ENCODE peak calls at places on chromosomes 3 and 15, in six cellular contexts. K is endothelial cell of umbilical vein; R is heart right ventricle; U is lung; Z is psoas muscle; Y is naive thymus-derived CD4-positive, alpha-beta T cell. A is an unnamed sample.

GRCh38 chr15:78364233-78364632 is 24.1 kb downstream of the CRABP1 start:
- DNase-seq in K (no peak), R (peak; percentile 23), U (no peak), Z (no peak), Y (no peak), A (no peak)

GRCh38 chr3:182925330-182925943 is 54.9 kb downstream of the DCUN1D1 start:
- DNase-seq in K (no peak), R (peak; percentile 24), U (no peak), Z (peak; percentile 40), Y (no peak), A (peak; percentile 42)

GRCh38 chr3:119580148-119580760 is 962 bp downstream of the ADPRH start:
- DNase-seq in K (no peak), R (no peak), U (peak; percentile 42), Z (peak; percentile 40), Y (no peak), A (no peak)

GRCh38 chr3:14467723-14468620 is 65.6 kb downstream of the SLC6A6 start:
- DNase-seq in K (peak; percentile 41), R (peak; percentile 40), U (no peak), Z (no peak), Y (peak; percentile 40), A (no peak)

GRCh38 chr3:131053021-131053420 is 26.3 kb downstream of the NEK11 start:
- DNase-seq in K (peak; percentile 11), R (no peak), U (no peak), Z (no peak), Y (no peak), A (no peak)

GRCh38 chr3:177201707-177202397 is 4.6 kb upstream of the TBL1XR1 start:
- DNase-seq in K (no peak), R (no peak), U (no peak), Z (no peak), Y (peak; percentile 74), A (no peak)

GRCh38 chr3:15064299-15064834 is 748 bp downstream of the MRPS25 start:
- DNase-seq in K (peak; percentile 61), R (no peak), U (no peak), Z (no peak), Y (peak; percentile 13), A (no peak)

GRCh38 chr3:23431759-23432158 is 228.6 kb downstream of the UBE2E2 start:
- DNase-seq in K (no peak), R (no peak), U (no peak), Z (no peak), Y (no peak), A (no peak)

GRCh38 chr3:164498917-164499316 is 579.4 kb downstream of the SI start:
- DNase-seq in K (no peak), R (no peak), U (no peak), Z (no peak), Y (no peak), A (no peak)

GRCh38 chr3:108342829-108343478 is 46.6 kb downstream of the HHLA2 start:
- DNase-seq in K (peak; percentile 70), R (no peak), U (no peak), Z (no peak), Y (no peak), A (no peak)

GRCh38 chr3:144104679-144105078 is 133.1 kb downstream of the DIPK2A start:
- DNase-seq in K (no peak), R (no peak), U (no peak), Z (no peak), Y (no peak), A (no peak)

GRCh38 chr15:31605467-31605931 is 278.9 kb downstream of the KLF13 start:
- DNase-seq in K (no peak), R (no peak), U (no peak), Z (no peak), Y (no peak), A (peak; percentile 9)

DNA sequence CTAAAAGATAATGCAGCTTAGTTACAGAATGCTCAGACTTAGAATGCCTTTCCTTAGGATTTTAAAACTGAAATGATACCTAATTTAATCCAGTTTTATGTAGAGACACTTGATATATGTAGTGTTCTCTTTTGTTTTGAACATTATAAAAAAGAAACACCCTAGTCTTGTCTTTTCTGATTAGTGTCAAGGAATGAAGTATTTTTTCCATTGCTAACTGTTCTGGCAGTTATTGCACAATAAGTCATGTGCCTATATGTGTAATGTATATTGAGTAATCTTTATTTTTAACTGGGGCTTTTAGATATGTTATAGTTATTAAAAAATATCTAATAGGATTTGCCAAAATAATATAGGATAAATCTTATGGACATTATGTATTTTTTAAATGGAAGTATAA is 4.5 kb downstream of the ARL8B start:
- DNase-seq in K (no peak), R (no peak), U (no peak), Z (no peak), Y (no peak), A (no peak)
- H3K4me3 ChIP-seq in K (no peak overlapping the region), R (no peak overlapping the region), U (no peak overlapping the region), Z (no peak overlapping the region), Y (no peak overlapping the region), A (no peak overlapping the region)

DNA sequence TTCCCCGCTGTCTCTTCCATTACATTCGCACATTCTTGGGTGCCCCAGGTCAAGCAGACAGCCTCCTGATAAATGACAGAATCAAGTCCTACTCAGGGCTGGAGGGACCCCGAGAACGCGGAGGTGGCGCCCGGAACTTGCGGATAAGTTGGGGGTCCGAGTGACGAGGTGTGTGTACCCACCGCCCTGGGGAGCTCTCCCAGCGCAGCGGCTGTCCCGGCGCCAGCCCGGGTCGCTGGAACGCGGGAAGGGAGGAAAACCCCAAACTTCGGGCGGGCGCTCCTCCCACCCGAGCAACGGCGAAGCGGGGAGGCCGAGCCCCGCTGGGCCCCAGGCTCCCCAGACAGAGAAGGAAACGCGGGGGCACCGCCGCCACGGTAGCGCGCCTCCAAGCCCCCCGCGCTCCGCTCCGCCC is 550 bp downstream of the CLN6 start:
- DNase-seq in K (no peak), R (no peak), U (no peak), Z (no peak), Y (no peak), A (no peak)
- H3K4me1 ChIP-seq in K (peaks cover 15% of the 10 kb centered on the region), R (peaks cover 17% of the 10 kb centered on the region), U (peaks cover 5% of the 10 kb centered on the region), Z (peaks cover 19% of the 10 kb centered on the region), Y (peaks cover 17% of the 10 kb centered on the region), A (no peaks in the 10 kb centered on the region)

DNA sequence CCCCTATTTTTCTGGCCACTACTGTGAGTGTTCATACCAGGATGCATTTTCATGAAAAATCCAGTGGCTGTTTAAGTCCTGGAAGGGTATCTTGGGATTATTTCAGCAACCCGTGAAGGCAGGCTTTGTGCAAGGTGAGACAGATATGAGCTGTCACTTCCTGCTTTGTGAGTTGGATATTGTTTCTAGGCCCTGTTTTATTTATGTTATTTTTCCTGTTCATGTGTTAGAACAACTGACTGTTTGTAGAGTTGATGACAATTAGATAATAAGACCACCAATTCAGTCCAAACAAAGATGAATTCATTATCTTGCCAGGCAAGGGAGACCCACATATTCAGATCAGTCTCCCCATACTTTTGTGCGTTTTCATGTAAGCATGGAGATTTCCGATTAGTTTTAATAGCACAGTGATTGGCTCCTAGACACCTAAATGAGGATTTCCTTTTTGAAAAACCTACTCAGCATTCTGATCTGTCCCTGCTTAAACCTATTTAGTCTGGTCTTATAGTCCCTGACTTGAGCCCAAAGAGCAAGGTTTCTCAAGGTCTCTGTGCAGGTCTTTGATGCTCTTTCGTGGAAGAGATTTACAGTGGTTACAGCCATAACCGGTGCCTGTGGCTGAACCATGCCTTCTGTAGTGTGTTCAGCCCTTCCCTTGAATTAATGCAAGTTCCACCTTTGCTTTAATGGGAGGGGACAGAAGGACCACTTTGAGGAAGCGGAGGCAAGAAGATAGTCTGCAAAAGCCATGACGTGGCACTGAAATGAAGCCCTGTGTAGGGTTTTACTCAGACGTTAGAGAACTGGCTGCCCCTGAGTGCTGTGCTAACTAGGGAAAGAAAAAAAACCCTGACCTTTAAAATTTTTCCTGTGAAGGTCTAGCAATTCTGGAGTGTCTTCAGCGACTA is 42.8 kb downstream of the ZBTB38 start:
- DNase-seq in K (peak; percentile 79), R (no peak), U (no peak), Z (no peak), Y (peak; percentile 18), A (no peak)
- H3K4me3 ChIP-seq in K (no peak overlapping the region), R (no peak overlapping the region), U (no peak overlapping the region), Z (peak overlapping the region; percentile 64), Y (peak overlapping the region; percentile 26), A (peak overlapping the region; percentile 8)

GRCh38 chr3:50603261-50604109 is 8.1 kb downstream of the CISH start:
- DNase-seq in K (no peak), R (peak; percentile 4), U (no peak), Z (no peak), Y (no peak), A (peak; percentile 18)
- H3K4me1 ChIP-seq in K (peaks cover 10% of the 10 kb centered on the region), R (peaks cover 96% of the 10 kb centered on the region), U (peaks cover 15% of the 10 kb centered on the region), Z (peaks cover 82% of the 10 kb centered on the region), Y (peaks cover 91% of the 10 kb centered on the region), A (peaks cover 24% of the 10 kb centered on the region)

GRCh38 chr3:179174898-179175297 is 26.7 kb downstream of the PIK3CA start:
- DNase-seq in K (peak; percentile 26), R (no peak), U (no peak), Z (no peak), Y (no peak), A (no peak)

GRCh38 chr3:179172546-179172945 is 24.4 kb downstream of the PIK3CA start:
- DNase-seq in K (no peak), R (no peak), U (no peak), Z (no peak), Y (no peak), A (no peak)

GRCh38 chr3:179177611-179178010 is 29.5 kb downstream of the PIK3CA start:
- DNase-seq in K (no peak), R (no peak), U (no peak), Z (no peak), Y (no peak), A (no peak)

GRCh38 chr3:179174316-179174715 is 26.2 kb downstream of the PIK3CA start:
- DNase-seq in K (no peak), R (no peak), U (no peak), Z (no peak), Y (no peak), A (no peak)

GRCh38 chr3:179175358-179175757 is 27.2 kb downstream of the PIK3CA start:
- DNase-seq in K (no peak), R (no peak), U (no peak), Z (no peak), Y (no peak), A (no peak)
- H3K4me3 ChIP-seq in K (no peak overlapping the region), R (no peak overlapping the region), U (no peak overlapping the region), Z (no peak overlapping the region), Y (no peak overlapping the region), A (no peak overlapping the region)

DNA sequence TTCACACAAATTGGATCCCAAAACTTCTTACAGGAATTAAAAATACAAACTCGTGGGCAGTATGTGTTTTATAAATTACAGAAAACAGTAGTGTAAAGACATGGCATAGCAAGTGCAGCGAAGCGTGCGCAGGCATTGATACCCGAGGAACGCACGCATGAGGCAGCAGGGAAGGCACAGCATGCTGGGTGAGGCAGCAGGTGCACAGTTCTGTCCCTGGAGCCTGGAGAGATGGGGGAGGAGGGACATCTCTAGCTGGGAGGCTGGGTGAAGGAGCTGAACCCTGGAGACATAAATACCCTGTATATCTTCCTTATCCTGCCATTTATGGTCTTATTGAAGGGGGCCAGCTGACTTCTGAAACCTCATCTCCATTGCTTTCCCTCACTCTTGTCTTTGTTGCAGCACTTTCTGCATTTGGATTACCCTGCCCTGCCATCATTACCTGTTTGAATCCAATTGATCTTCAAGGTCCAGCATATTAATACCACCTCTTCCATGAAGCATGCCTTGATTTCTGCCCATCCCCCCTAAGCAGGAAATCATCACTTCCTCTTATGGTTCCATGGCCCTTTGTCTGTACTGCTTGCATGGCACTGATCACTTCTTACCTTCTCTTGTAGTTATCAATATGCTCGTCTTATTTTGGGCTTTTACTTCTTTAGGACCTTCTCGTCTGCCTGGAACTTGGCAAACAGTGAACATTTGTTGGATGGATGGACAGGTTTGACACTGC is 20.5 kb downstream of the LPP start:
- DNase-seq in K (no peak), R (no peak), U (no peak), Z (no peak), Y (no peak), A (no peak)
- H3K4me1 ChIP-seq in K (peaks cover 8% of the 10 kb centered on the region), R (peaks cover 87% of the 10 kb centered on the region), U (peaks cover 24% of the 10 kb centered on the region), Z (peaks cover 32% of the 10 kb centered on the region), Y (peaks cover 20% of the 10 kb centered on the region), A (peaks cover 16% of the 10 kb centered on the region)

GRCh38 chr15:59372352-59373211 is at the start of gene MYO1E:
- DNase-seq in K (peak; percentile 98), R (peak; percentile 76), U (peak; percentile 92), Z (peak; percentile 81), Y (no peak), A (peak; percentile 92)
- H3K4me3 ChIP-seq in K (peak within 1 kb of the TSS; percentile 88), R (peak within 1 kb of the TSS; percentile 85), U (peak within 1 kb of the TSS; percentile 60), Z (peak within 1 kb of the TSS; percentile 81), Y (peak within 1 kb of the TSS; percentile 56), A (peak within 1 kb of the TSS; percentile 81)